ENCODE peak calls at places on chromosomes 1 and 21, in eight cellular contexts. One of them, this sample, is unnamed. For H3K9me3, the result is how much of the 10 kb centered on the place peaks cover.

GRCh38 chr1:201375169-201375568 is 2.3 kb downstream of the TNNT2 start:
- DNase-seq in body of pancreas: no peak
- DNase-seq in HCT116: no peak
- DNase-seq in ovary: no peak
- DNase-seq in uterus: no peak
- DNase-seq in A549: no peak
- DNase-seq in H1: no peak
- DNase-seq in stomach: no peak
- DNase-seq in this sample: no peak

GRCh38 chr1:228798047-228798446 is 62.8 kb downstream of the RHOU start:
- DNase-seq in body of pancreas: no peak
- DNase-seq in ovary: peak
- DNase-seq in A549: no peak
- DNase-seq in stomach: no peak
- DNase-seq in HCT116: no peak
- DNase-seq in uterus: peak
- DNase-seq in H1: no peak
- DNase-seq in this sample: no peak

GRCh38 chr1:198726455-198726854 is 87.6 kb downstream of the PTPRC start:
- DNase-seq in A549: no peak
- DNase-seq in H1: no peak
- DNase-seq in stomach: no peak
- DNase-seq in uterus: no peak
- DNase-seq in HCT116: no peak
- DNase-seq in body of pancreas: no peak
- DNase-seq in ovary: no peak
- DNase-seq in this sample: no peak

GRCh38 chr1:154342836-154343472 is 17.6 kb downstream of the ATP8B2 start:
- DNase-seq in uterus: no peak
- DNase-seq in body of pancreas: no peak
- DNase-seq in ovary: no peak
- DNase-seq in stomach: peak
- DNase-seq in HCT116: no peak
- DNase-seq in A549: no peak
- DNase-seq in H1: no peak
- DNase-seq in this sample: peak

GRCh38 chr1:53409695-53410094 is 49.5 kb upstream of the DMRTB1 start:
- DNase-seq in H1: no peak
- DNase-seq in A549: no peak
- DNase-seq in ovary: no peak
- DNase-seq in uterus: no peak
- DNase-seq in body of pancreas: no peak
- DNase-seq in stomach: no peak
- DNase-seq in HCT116: no peak
- DNase-seq in this sample: no peak

GRCh38 chr1:24745711-24746582 is 700 bp downstream of the CLIC4 start:
- DNase-seq in body of pancreas: peak
- DNase-seq in HCT116: no peak
- DNase-seq in H1: no peak
- DNase-seq in ovary: peak
- DNase-seq in A549: peak
- DNase-seq in uterus: peak
- DNase-seq in stomach: peak
- DNase-seq in this sample: no peak

GRCh38 chr1:56547977-56548376 is 31.4 kb downstream of the PLPP3 start:
- DNase-seq in body of pancreas: peak
- DNase-seq in HCT116: no peak
- DNase-seq in A549: no peak
- DNase-seq in uterus: no peak
- DNase-seq in ovary: no peak
- DNase-seq in stomach: peak
- DNase-seq in H1: no peak
- DNase-seq in this sample: peak

GRCh38 chr1:95953005-95953404 is 719.0 kb downstream of the RWDD3 start:
- DNase-seq in ovary: no peak
- DNase-seq in stomach: no peak
- DNase-seq in HCT116: peak
- DNase-seq in uterus: no peak
- DNase-seq in body of pancreas: peak
- DNase-seq in H1: peak
- DNase-seq in A549: no peak
- DNase-seq in this sample: no peak

GRCh38 chr1:231885209-231885854 is 258.7 kb downstream of the DISC1 start:
- DNase-seq in stomach: no peak
- DNase-seq in uterus: no peak
- DNase-seq in body of pancreas: no peak
- DNase-seq in ovary: no peak
- DNase-seq in HCT116: no peak
- DNase-seq in A549: no peak
- DNase-seq in H1: no peak
- DNase-seq in this sample: no peak

GRCh38 chr1:236064674-236065508 is at the start of gene NID1:
- DNase-seq in body of pancreas: peak
- DNase-seq in uterus: peak
- DNase-seq in A549: peak
- DNase-seq in ovary: peak
- DNase-seq in HCT116: no peak
- DNase-seq in H1: peak
- DNase-seq in stomach: peak
- DNase-seq in this sample: peak

GRCh38 chr1:15526021-15526489 is 593 bp upstream of the DNAJC16 start:
- DNase-seq in A549: no peak
- DNase-seq in uterus: peak
- DNase-seq in HCT116: no peak
- DNase-seq in ovary: peak
- DNase-seq in H1: no peak
- DNase-seq in body of pancreas: no peak
- DNase-seq in stomach: no peak
- DNase-seq in this sample: no peak

GRCh38 chr21:35597750-35598339 is 462.5 kb downstream of the SETD4 start:
- DNase-seq in HCT116: no peak
- DNase-seq in A549: no peak
- DNase-seq in body of pancreas: no peak
- DNase-seq in H1: no peak
- DNase-seq in stomach: no peak
- DNase-seq in ovary: no peak
- DNase-seq in uterus: no peak
- DNase-seq in this sample: no peak

GRCh38 chr1:119209943-119210342 is 69.5 kb upstream of the WARS2 start:
- DNase-seq in H1: no peak
- DNase-seq in ovary: no peak
- DNase-seq in stomach: no peak
- DNase-seq in uterus: no peak
- DNase-seq in HCT116: no peak
- DNase-seq in body of pancreas: no peak
- DNase-seq in A549: no peak
- DNase-seq in this sample: no peak

GRCh38 chr1:221227460-221227859 is 348.2 kb downstream of the HLX start:
- DNase-seq in uterus: no peak
- DNase-seq in A549: no peak
- DNase-seq in HCT116: no peak
- DNase-seq in body of pancreas: no peak
- DNase-seq in stomach: no peak
- DNase-seq in ovary: no peak
- DNase-seq in H1: no peak
- DNase-seq in this sample: no peak

GRCh38 chr21:45318146-45318555 is 30.5 kb upstream of the POFUT2 start:
- DNase-seq in stomach: no peak
- DNase-seq in ovary: peak
- DNase-seq in body of pancreas: no peak
- DNase-seq in uterus: no peak
- DNase-seq in H1: no peak
- DNase-seq in HCT116: no peak
- DNase-seq in A549: no peak
- DNase-seq in this sample: peak

GRCh38 chr21:42861311-42862122 is 17.8 kb downstream of the WDR4 start:
- DNase-seq in A549: no peak
- DNase-seq in HCT116: no peak
- DNase-seq in uterus: no peak
- DNase-seq in H1: no peak
- DNase-seq in body of pancreas: no peak
- DNase-seq in stomach: no peak
- DNase-seq in ovary: no peak
- DNase-seq in this sample: no peak

GRCh38 chr1:20885121-20885520 is 98.0 kb upstream of the HP1BP3 start:
- DNase-seq in ovary: no peak
- DNase-seq in body of pancreas: no peak
- DNase-seq in HCT116: no peak
- DNase-seq in uterus: no peak
- DNase-seq in H1: no peak
- DNase-seq in stomach: no peak
- DNase-seq in A549: no peak
- DNase-seq in this sample: no peak

GRCh38 chr1:65467536-65467935 is 47.1 kb downstream of the LEPR start:
- DNase-seq in ovary: no peak
- DNase-seq in uterus: no peak
- DNase-seq in A549: peak
- DNase-seq in stomach: peak
- DNase-seq in HCT116: no peak
- DNase-seq in body of pancreas: peak
- DNase-seq in H1: peak
- DNase-seq in this sample: no peak

GRCh38 chr21:34788879-34789278 is 120.1 kb downstream of the CLIC6 start:
- DNase-seq in H1: no peak
- DNase-seq in uterus: no peak
- DNase-seq in body of pancreas: no peak
- DNase-seq in A549: no peak
- DNase-seq in ovary: no peak
- DNase-seq in HCT116: no peak
- DNase-seq in stomach: no peak
- DNase-seq in this sample: no peak

GRCh38 chr1:100481320-100481719 is 56.6 kb upstream of the GPR88 start:
- DNase-seq in uterus: no peak
- DNase-seq in A549: no peak
- DNase-seq in body of pancreas: no peak
- DNase-seq in ovary: no peak
- DNase-seq in HCT116: no peak
- DNase-seq in stomach: no peak
- DNase-seq in H1: no peak
- DNase-seq in this sample: no peak

DNA sequence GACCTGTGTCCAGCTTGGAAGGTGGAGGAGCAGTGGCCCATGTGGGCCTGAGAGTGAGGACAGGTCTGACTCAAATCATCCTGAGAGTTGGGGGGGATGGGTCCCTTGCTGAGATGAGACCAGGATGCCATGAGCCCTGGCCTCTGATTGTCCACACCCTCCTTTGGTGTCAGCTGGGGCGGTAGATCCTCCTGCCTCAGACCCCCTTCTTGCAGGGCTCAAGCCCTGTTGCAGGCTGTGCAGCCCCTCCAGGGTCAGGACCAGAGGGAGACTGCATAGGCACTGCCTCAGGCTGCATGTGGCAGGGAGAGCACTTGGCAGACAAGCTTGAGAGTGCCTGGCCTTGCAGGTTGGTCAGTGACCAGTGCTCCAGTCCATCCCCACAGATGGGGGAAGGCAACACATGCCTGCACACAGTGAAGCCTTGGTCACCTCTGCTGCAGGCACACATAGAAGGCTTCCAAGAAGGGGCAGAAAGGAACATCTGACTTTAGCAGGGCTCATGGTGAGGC is 82.2 kb upstream of the ACTRT2 start:
- DNase-seq in uterus: no peak
- DNase-seq in A549: no peak
- DNase-seq in HCT116: no peak
- DNase-seq in ovary: no peak
- DNase-seq in H1: no peak
- DNase-seq in stomach: no peak
- DNase-seq in body of pancreas: no peak
- DNase-seq in this sample: no peak
- H3K9me3 ChIP-seq in uterus: under half
- H3K9me3 ChIP-seq in A549: under half
- H3K9me3 ChIP-seq in HCT116: under half
- H3K9me3 ChIP-seq in ovary: under half
- H3K9me3 ChIP-seq in H1: half or more
- H3K9me3 ChIP-seq in stomach: under half
- H3K9me3 ChIP-seq in body of pancreas: under half
- H3K9me3 ChIP-seq in this sample: under half

GRCh38 chr1:234539666-234540403 is 60.9 kb upstream of the TARBP1 start:
- DNase-seq in H1: no peak
- DNase-seq in body of pancreas: no peak
- DNase-seq in A549: no peak
- DNase-seq in uterus: peak
- DNase-seq in HCT116: no peak
- DNase-seq in stomach: no peak
- DNase-seq in ovary: no peak
- DNase-seq in this sample: no peak

GRCh38 chr1:234540404-234540762 is 61.4 kb upstream of the TARBP1 start:
- DNase-seq in A549: no peak
- DNase-seq in ovary: no peak
- DNase-seq in H1: no peak
- DNase-seq in HCT116: no peak
- DNase-seq in stomach: no peak
- DNase-seq in uterus: peak
- DNase-seq in body of pancreas: no peak
- DNase-seq in this sample: no peak

GRCh38 chr1:234537236-234537635 is 58.3 kb upstream of the TARBP1 start:
- DNase-seq in A549: no peak
- DNase-seq in ovary: no peak
- DNase-seq in stomach: no peak
- DNase-seq in HCT116: no peak
- DNase-seq in body of pancreas: no peak
- DNase-seq in uterus: no peak
- DNase-seq in H1: no peak
- DNase-seq in this sample: no peak

GRCh38 chr1:234538062-234538731 is 59.2 kb upstream of the TARBP1 start:
- DNase-seq in ovary: no peak
- DNase-seq in body of pancreas: peak
- DNase-seq in stomach: no peak
- DNase-seq in A549: no peak
- DNase-seq in uterus: no peak
- DNase-seq in H1: no peak
- DNase-seq in HCT116: no peak
- DNase-seq in this sample: peak

GRCh38 chr1:234538930-234539649 is 60.1 kb upstream of the TARBP1 start:
- DNase-seq in body of pancreas: no peak
- DNase-seq in A549: no peak
- DNase-seq in HCT116: no peak
- DNase-seq in H1: no peak
- DNase-seq in stomach: no peak
- DNase-seq in ovary: no peak
- DNase-seq in uterus: peak
- DNase-seq in this sample: no peak
- TF ChIP-seq POLR2A in body of pancreas: no peak
- TF ChIP-seq POLR2A in A549: no peak
- TF ChIP-seq POLR2A in HCT116: no peak
- TF ChIP-seq POLR2A in H1: no peak
- TF ChIP-seq POLR2A in stomach: no peak
- TF ChIP-seq POLR2A in ovary: no peak
- TF ChIP-seq POLR2A in uterus: no peak
- TF ChIP-seq POLR2A in this sample: no peak

GRCh38 chr1:113990541-113990940 is 11.3 kb downstream of the OLFML3 start:
- DNase-seq in body of pancreas: no peak
- DNase-seq in H1: no peak
- DNase-seq in stomach: no peak
- DNase-seq in ovary: no peak
- DNase-seq in uterus: no peak
- DNase-seq in A549: no peak
- DNase-seq in HCT116: no peak
- DNase-seq in this sample: no peak
- H3K9me3 ChIP-seq in body of pancreas: under half
- H3K9me3 ChIP-seq in H1: under half
- H3K9me3 ChIP-seq in stomach: under half
- H3K9me3 ChIP-seq in ovary: under half
- H3K9me3 ChIP-seq in uterus: under half
- H3K9me3 ChIP-seq in A549: under half
- H3K9me3 ChIP-seq in HCT116: under half
- H3K9me3 ChIP-seq in this sample: under half

GRCh38 chr1:966603-967295 is 467 bp downstream of the PLEKHN1 start:
- DNase-seq in ovary: no peak
- DNase-seq in H1: no peak
- DNase-seq in A549: peak
- DNase-seq in uterus: peak
- DNase-seq in stomach: peak
- DNase-seq in HCT116: no peak
- DNase-seq in body of pancreas: peak
- DNase-seq in this sample: peak
- TF ChIP-seq POLR2A in ovary: no peak
- TF ChIP-seq POLR2A in H1: peak
- TF ChIP-seq POLR2A in A549: peak
- TF ChIP-seq POLR2A in uterus: no peak
- TF ChIP-seq POLR2A in stomach: no peak
- TF ChIP-seq POLR2A in HCT116: peak
- TF ChIP-seq POLR2A in body of pancreas: peak
- TF ChIP-seq POLR2A in this sample: no peak